ENCODE peak calls at places on chromosome 5, in nine cellular contexts. O is kidney glomerular epithelial cell; Z is uterus; C is RWPE1; X is brain microvascular endothelial cell; D is nephron progenitor cell; U is effector memory CD4-positive, alpha-beta T cell; R is GM13976; I is stimulated activated CD4-positive, alpha-beta T cell treated with anti-CD3 and anti-CD28 coated beads, TNF-alpha, amount 100 ng/mL, for 4 hours. Q is an unnamed sample.

GRCh38 chr5:125484272-125485002 is 738.0 kb upstream of the ZNF608 start:
- DNase-seq in Z (peak; percentile 78), C (peak; percentile 97), D (peak; percentile 28), O (peak; percentile 91), U (no peak), X (peak; percentile 69), I (no peak), R (no peak), Q (peak; percentile 46)

GRCh38 chr5:5209101-5209500 is 69.0 kb downstream of the ADAMTS16 start:
- DNase-seq in X (no peak), R (no peak), D (no peak), Z (no peak), U (no peak), I (no peak), O (no peak), C (no peak), Q (no peak)

GRCh38 chr5:98454904-98455303 is 318.6 kb upstream of the RGMB start:
- DNase-seq in C (peak; percentile 87), I (no peak), D (no peak), U (no peak), O (peak; percentile 93), R (no peak), X (peak; percentile 85), Z (no peak), Q (peak; percentile 11)

GRCh38 chr5:178143901-178144300 is 9.8 kb downstream of the NHP2 start:
- DNase-seq in C (no peak), U (no peak), O (no peak), D (no peak), X (no peak), I (no peak), R (no peak), Z (peak; percentile 49), Q (no peak)

GRCh38 chr5:50415912-50416311 is 25.2 kb downstream of the EMB start:
- DNase-seq in O (no peak), C (no peak), I (peak; percentile 9), X (no peak), Z (no peak), U (no peak), D (no peak), R (no peak), Q (no peak)

GRCh38 chr5:169576181-169576598 is 7.4 kb upstream of the SPDL1 start:
- DNase-seq in O (peak; percentile 80), X (peak; percentile 79), C (peak; percentile 52), I (no peak), Z (peak; percentile 55), D (no peak), U (no peak), R (no peak), Q (no peak)

GRCh38 chr5:68456756-68457217 is 241.2 kb downstream of the PIK3R1 start:
- DNase-seq in Z (no peak), C (peak; percentile 41), R (no peak), I (no peak), X (peak; percentile 28), D (no peak), O (peak; percentile 88), U (no peak), Q (peak; percentile 60)

GRCh38 chr5:82091617-82092016 is 119.8 kb downstream of the ATG10 start:
- DNase-seq in C (no peak), X (no peak), R (no peak), O (no peak), U (no peak), Z (no peak), I (no peak), D (no peak), Q (no peak)

GRCh38 chr5:31291323-31291854 is 97.9 kb downstream of the CDH6 start:
- DNase-seq in D (no peak), R (no peak), C (peak; percentile 9), Z (no peak), U (no peak), X (no peak), O (no peak), I (no peak), Q (no peak)

GRCh38 chr5:127233590-127233989 is 57.0 kb upstream of the MEGF10 start:
- DNase-seq in Z (no peak), X (no peak), R (no peak), D (no peak), U (no peak), O (no peak), I (no peak), C (no peak), Q (no peak)

GRCh38 chr5:106288977-106289376 is 1381.8 kb downstream of the EFNA5 start:
- DNase-seq in I (no peak), O (no peak), D (no peak), R (no peak), C (no peak), Z (no peak), U (no peak), X (no peak), Q (no peak)

GRCh38 chr5:154826-155225 is 36.5 kb upstream of the LRRC14B start:
- DNase-seq in Z (no peak), O (no peak), R (no peak), D (no peak), U (no peak), C (no peak), X (no peak), I (no peak), Q (no peak)

GRCh38 chr5:90285581-90285980 is 124.0 kb downstream of the CETN3 start:
- DNase-seq in U (no peak), Z (no peak), D (no peak), X (no peak), I (no peak), R (no peak), O (no peak), C (no peak), Q (no peak)

GRCh38 chr5:83199126-83199525 is 121.8 kb downstream of the XRCC4 start:
- DNase-seq in C (no peak), R (no peak), O (no peak), Z (no peak), X (no peak), U (no peak), D (no peak), I (no peak), Q (no peak)

GRCh38 chr5:21810737-21811316 is 1042.3 kb downstream of the CDH12 start:
- DNase-seq in X (no peak), O (no peak), Z (no peak), R (no peak), D (no peak), C (peak; percentile 8), U (no peak), I (no peak), Q (peak; percentile 25)

GRCh38 chr5:124402144-124402581 is 344.3 kb downstream of the ZNF608 start:
- DNase-seq in R (no peak), O (peak; percentile 1), X (no peak), U (no peak), I (no peak), D (no peak), C (peak; percentile 24), Z (no peak), Q (peak; percentile 23)

GRCh38 chr5:80960531-80961375 is 590 bp downstream of the RASGRF2 start:
- DNase-seq in I (peak; percentile 24), O (peak; percentile 29), Z (peak; percentile 32), X (no peak), D (peak; percentile 50), R (peak; percentile 28), C (peak; percentile 38), U (peak; percentile 33), Q (peak; percentile 72)

GRCh38 chr5:140049205-140049604 is 6.1 kb upstream of the NRG2 start:
- DNase-seq in C (no peak), O (no peak), R (peak; percentile 49), X (no peak), U (no peak), Z (no peak), D (no peak), I (no peak), Q (no peak)

GRCh38 chr5:112174959-112175594 is 244.0 kb downstream of the EPB41L4A start:
- DNase-seq in I (no peak), D (peak; percentile 34), X (peak; percentile 29), C (peak; percentile 69), U (peak; percentile 9), R (peak; percentile 56), Z (peak; percentile 15), O (peak; percentile 82), Q (peak; percentile 68)

GRCh38 chr5:147554285-147554817 is 44.5 kb upstream of the DPYSL3 start:
- DNase-seq in I (no peak), R (no peak), U (no peak), Z (peak; percentile 45), O (peak; percentile 65), C (peak; percentile 26), D (no peak), X (peak; percentile 62), Q (no peak)

GRCh38 chr5:178434851-178435250 is 155.3 kb downstream of the COL23A1 start:
- DNase-seq in O (no peak), C (no peak), D (no peak), I (no peak), Z (no peak), U (no peak), X (no peak), R (no peak), Q (no peak)

GRCh38 chr5:94691947-94692346 is 73.5 kb downstream of the SLF1 start:
- DNase-seq in C (peak; percentile 17), O (peak; percentile 55), D (no peak), Z (peak; percentile 17), I (no peak), R (no peak), U (no peak), X (peak; percentile 89), Q (no peak)

GRCh38 chr5:64972591-64972990 is 203.9 kb downstream of the CWC27 start:
- DNase-seq in O (no peak), X (peak; percentile 6), C (no peak), R (no peak), Z (no peak), U (no peak), D (no peak), I (no peak), Q (no peak)

GRCh38 chr5:1182633-1183423 is 18.6 kb upstream of the SLC6A19 start:
- DNase-seq in U (no peak), C (no peak), D (no peak), I (no peak), X (no peak), R (no peak), Z (no peak), O (no peak), Q (no peak)

GRCh38 chr5:146461319-146461718 is 14.2 kb downstream of the TCERG1 start:
- DNase-seq in R (no peak), D (no peak), C (no peak), I (no peak), X (no peak), O (no peak), Z (no peak), U (no peak), Q (no peak)

GRCh38 chr5:6492934-6493333 is 44.3 kb downstream of the UBE2QL1 start:
- DNase-seq in X (no peak), R (no peak), C (no peak), I (no peak), U (no peak), O (no peak), Z (no peak), D (no peak), Q (no peak)

GRCh38 chr5:77852514-77853352 is 76.6 kb upstream of the TBCA start:
- DNase-seq in X (peak; percentile 69), C (no peak), I (no peak), Z (peak; percentile 37), U (no peak), D (peak; percentile 71), O (peak; percentile 65), R (peak; percentile 85), Q (peak; percentile 24)

GRCh38 chr5:95641803-95642220 is 4.8 kb upstream of the RFESD start:
- DNase-seq in O (no peak), X (no peak), C (no peak), D (no peak), U (no peak), Z (peak; percentile 15), R (no peak), I (no peak), Q (no peak)

GRCh38 chr5:54357371-54358058 is 47.1 kb upstream of the ARL15 start:
- DNase-seq in Z (no peak), X (no peak), D (no peak), R (no peak), I (no peak), C (no peak), U (no peak), O (no peak), Q (no peak)

GRCh38 chr5:164637931-164638521 is 1132.6 kb downstream of the MAT2B start:
- DNase-seq in D (no peak), C (no peak), Z (no peak), O (no peak), R (no peak), X (no peak), U (no peak), I (no peak), Q (no peak)

GRCh38 chr5:147522435-147522834 is 12.6 kb upstream of the DPYSL3 start:
- DNase-seq in D (no peak), X (no peak), O (peak; percentile 8), Z (no peak), C (peak; percentile 37), U (no peak), R (no peak), I (no peak), Q (no peak)